ENCODE peak calls at places on chromosomes 11 and 22, in nine cellular contexts. Q is retinal pigment epithelial cell, I is right lobe of liver, T is body of pancreas, X is fibroblast of pulmonary artery, D is uterus, C is Calu3, E is GM12864, G is tibial nerve. S is an unnamed sample.

GRCh38 chr11:12518606-12519385 is 141.4 kb downstream of the PARVA start:
- DNase-seq in G (no peak), T (no peak), X (no peak), Q (no peak), E (no peak), C (no peak), D (no peak), I (no peak), S (no peak)

GRCh38 chr11:74739546-74740270 is 8.5 kb upstream of the CHRDL2 start:
- DNase-seq in X (peak; percentile 79), D (peak; percentile 63), E (no peak), G (no peak), C (peak; percentile 64), T (peak; percentile 65), Q (no peak), I (peak; percentile 60), S (no peak)

GRCh38 chr11:112157274-112157766 is 6.6 kb downstream of the IL18 start:
- DNase-seq in X (peak; percentile 99), Q (peak; percentile 99), G (no peak), C (peak; percentile 51), I (no peak), T (peak; percentile 79), E (no peak), D (no peak), S (peak; percentile 81)

GRCh38 chr11:103358251-103358650 is 249.0 kb downstream of the DYNC2H1 start:
- DNase-seq in T (no peak), G (no peak), X (peak; percentile 17), D (no peak), C (no peak), E (no peak), I (no peak), Q (peak; percentile 31), S (no peak)

GRCh38 chr11:83151274-83151977 is 5.5 kb upstream of the PCF11 start:
- DNase-seq in G (no peak), C (peak; percentile 25), D (no peak), T (no peak), Q (no peak), X (no peak), I (no peak), E (no peak), S (no peak)

GRCh38 chr22:48338793-48339705 is 1488.6 kb downstream of the BRD1 start:
- DNase-seq in C (no peak), I (no peak), E (no peak), D (no peak), G (no peak), X (no peak), Q (no peak), T (no peak), S (no peak)

GRCh38 chr11:70055444-70055843 is 22.7 kb upstream of the ANO1 start:
- DNase-seq in X (no peak), D (no peak), E (no peak), Q (no peak), C (no peak), I (no peak), G (no peak), T (no peak), S (no peak)

GRCh38 chr11:32318071-32318815 is 117.1 kb downstream of the WT1 start:
- DNase-seq in C (no peak), I (no peak), X (no peak), E (no peak), T (no peak), Q (no peak), D (no peak), G (no peak), S (no peak)

GRCh38 chr11:16738949-16739262 is 459 bp downstream of the C11orf58 start:
- DNase-seq in D (no peak), T (no peak), I (no peak), G (no peak), Q (no peak), C (no peak), X (no peak), E (no peak), S (no peak)

GRCh38 chr22:50175191-50175461 is 4.6 kb downstream of the PANX2 start:
- DNase-seq in I (no peak), Q (no peak), G (no peak), X (no peak), C (no peak), T (no peak), D (no peak), E (no peak), S (no peak)

GRCh38 chr11:46906596-46906995 is 11.8 kb downstream of the LRP4 start:
- DNase-seq in E (no peak), X (no peak), D (no peak), T (no peak), I (no peak), Q (no peak), G (no peak), C (no peak), S (no peak)

GRCh38 chr11:111347002-111347722 is 31.9 kb downstream of the POU2AF1 start:
- DNase-seq in Q (no peak), C (no peak), X (no peak), T (no peak), I (no peak), D (peak; percentile 62), E (no peak), G (peak; percentile 47), S (no peak)

GRCh38 chr22:45341503-45341902 is 31.8 kb downstream of the FAM118A start:
- DNase-seq in G (no peak), E (no peak), I (no peak), X (no peak), T (no peak), D (no peak), Q (no peak), C (no peak), S (no peak)

GRCh38 chr22:28904211-28904808 is 20.9 kb downstream of the ZNRF3 start:
- DNase-seq in T (no peak), D (no peak), Q (peak; percentile 82), G (no peak), E (no peak), I (no peak), C (no peak), X (no peak), S (no peak)

GRCh38 chr11:95821640-95822039 is 31.3 kb downstream of the CEP57 start:
- DNase-seq in Q (no peak), E (no peak), X (peak; percentile 55), C (no peak), D (no peak), I (no peak), T (no peak), G (no peak), S (no peak)

GRCh38 chr22:17101475-17102296 is 16.9 kb downstream of the IL17RA start:
- DNase-seq in G (no peak), X (no peak), D (no peak), E (no peak), I (no peak), T (no peak), C (no peak), Q (no peak), S (peak; percentile 76)

GRCh38 chr11:124748100-124748418 is 4.0 kb downstream of the VSIG2 start:
- DNase-seq in I (no peak), Q (no peak), T (no peak), E (no peak), D (no peak), X (no peak), C (no peak), G (no peak), S (no peak)

GRCh38 chr22:19989725-19990067 is 26.9 kb downstream of the ARVCF start:
- DNase-seq in X (no peak), T (no peak), E (no peak), G (no peak), C (no peak), D (no peak), Q (no peak), I (no peak), S (no peak)

DNA sequence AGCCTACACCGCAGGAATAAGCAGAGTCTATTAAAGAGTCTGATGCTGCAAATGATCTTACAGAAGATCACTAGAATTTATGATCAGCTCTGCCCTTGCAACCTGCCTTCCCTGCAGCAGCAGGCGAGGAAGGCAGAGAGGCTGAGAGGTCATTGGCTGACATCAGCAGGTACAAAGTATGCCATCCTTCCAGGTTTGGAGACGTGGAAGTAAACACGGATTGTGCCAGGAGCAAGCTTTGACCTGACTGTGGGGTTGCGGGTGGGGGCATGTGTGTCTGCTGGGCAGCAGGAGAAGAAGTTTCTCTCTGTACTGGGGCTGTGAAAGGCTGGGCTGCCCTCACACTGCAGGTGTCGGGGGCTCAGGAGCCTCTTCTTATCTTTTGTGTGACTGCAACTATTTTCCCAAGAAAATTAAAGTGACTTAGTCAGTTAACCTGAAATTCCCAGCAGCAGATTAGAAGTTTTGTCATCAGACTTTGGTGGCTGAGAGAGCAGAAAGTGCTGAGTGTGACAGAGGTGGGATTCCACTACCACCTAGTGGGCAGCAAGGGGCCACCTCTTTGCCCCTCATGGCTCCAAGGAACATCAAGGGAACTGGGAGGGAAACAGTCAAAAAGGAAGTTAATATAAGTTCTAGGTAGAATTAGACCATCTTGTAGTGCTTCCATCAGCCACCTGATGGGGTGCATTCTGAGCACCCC is 565.9 kb downstream of the ETS1 start:
- DNase-seq in D (no peak), I (peak; percentile 76), T (no peak), Q (peak; percentile 34), C (no peak), G (no peak), E (no peak), X (peak; percentile 48), S (no peak)
- TF ChIP-seq CTCF in D (no peak), I (peak; percentile 5), T (no peak), Q (peak; percentile 84), C (no peak), G (no peak), E (no peak), X (peak; percentile 48), S (no peak)

GRCh38 chr22:42711895-42712837 is 8.5 kb downstream of the A4GALT start:
- DNase-seq in Q (no peak), E (no peak), I (no peak), T (peak; percentile 40), G (no peak), X (no peak), D (no peak), C (no peak), S (no peak)
- TF ChIP-seq CTCF in Q (no peak), E (no peak), I (no peak), T (no peak), G (no peak), X (no peak), D (no peak), C (no peak), S (no peak)

GRCh38 chr11:8597182-8597581 is 3.2 kb upstream of the STK33 start:
- DNase-seq in I (no peak), Q (no peak), X (peak; percentile 96), E (no peak), T (no peak), G (no peak), C (no peak), D (no peak), S (no peak)
- TF ChIP-seq CTCF in I (no peak), Q (no peak), X (no peak), E (no peak), T (no peak), G (no peak), C (no peak), D (no peak), S (no peak)

GRCh38 chr11:14969922-14970323 is 2.2 kb downstream of the CALCA start:
- DNase-seq in Q (no peak), I (peak; percentile 49), E (no peak), C (peak; percentile 77), X (peak; percentile 26), D (no peak), T (peak; percentile 35), G (no peak), S (no peak)
- TF ChIP-seq CTCF in Q (peak; percentile 81), I (peak; percentile 28), E (peak; percentile 76), C (peak; percentile 69), X (peak; percentile 56), D (no peak), T (peak; percentile 12), G (peak; percentile 11), S (peak; percentile 30)

S was measured in CD14-positive monocyte.